ENCODE peak calls at places on chromosomes 4 and X, in four cellular contexts. T is heart right ventricle, K is lower lobe of right lung, O is lower leg skin. M is an unnamed sample.

GRCh38 chrX:20217279-20217678 is 49.4 kb downstream of the RPS6KA3 start:
- DNase-seq in T (no peak), K (no peak), O (no peak), M (no peak)

GRCh38 chrX:110852180-110852579 is 56.6 kb upstream of the CHRDL1 start:
- DNase-seq in T (no peak), K (no peak), O (no peak), M (no peak)

GRCh38 chr4:76622126-76622525 is 187.1 kb downstream of the SHROOM3 start:
- DNase-seq in T (no peak), K (no peak), O (no peak), M (no peak)

GRCh38 chr4:80183196-80184052 is 13.9 kb upstream of the PRDM8 start:
- DNase-seq in T (peak), K (peak), O (peak), M (no peak)

GRCh38 chr4:15255537-15255936 is 172.3 kb upstream of the C1QTNF7 start:
- DNase-seq in T (no peak), K (no peak), O (no peak), M (no peak)

GRCh38 chr4:103938488-103938887 is 218.7 kb upstream of the TACR3 start:
- DNase-seq in T (no peak), K (no peak), O (no peak), M (no peak)

GRCh38 chr4:7771056-7771455 is 168.6 kb downstream of the AFAP1 start:
- DNase-seq in T (no peak), K (no peak), O (no peak), M (no peak)

GRCh38 chr4:121998024-121998423 is 46.2 kb upstream of the TRPC3 start:
- DNase-seq in T (peak), K (no peak), O (no peak), M (no peak)

GRCh38 chrX:97109730-97110129 is 226.0 kb downstream of the RPA4 start:
- DNase-seq in T (no peak), K (no peak), O (no peak), M (no peak)

GRCh38 chrX:17697191-17697590 is 40.1 kb upstream of the SCML1 start:
- DNase-seq in T (no peak), K (no peak), O (no peak), M (no peak)

GRCh38 chrX:153981771-153982533 is 9.4 kb downstream of the TMEM187 start:
- DNase-seq in T (no peak), K (peak), O (peak), M (no peak)

GRCh38 chr4:20825493-20825892 is 125.2 kb downstream of the PACRGL start:
- DNase-seq in T (no peak), K (no peak), O (no peak), M (no peak)

GRCh38 chrX:15749642-15750610 is 11.9 kb downstream of the CA5B start:
- DNase-seq in T (peak), K (peak), O (no peak), M (no peak)

GRCh38 chrX:11319689-11320302 is 26.6 kb downstream of the AMELX start:
- DNase-seq in T (no peak), K (no peak), O (no peak), M (no peak)

GRCh38 chr4:168832746-168833575 is 177.1 kb downstream of the CBR4 start:
- DNase-seq in T (peak), K (no peak), O (peak), M (peak)
- TF ChIP-seq CTCF in T (peak), K (no peak), O (no peak), M (no peak)

GRCh38 chr4:100504086-100504874 is 13.5 kb downstream of the EMCN start:
- DNase-seq in T (no peak), K (no peak), O (no peak), M (no peak)
- TF ChIP-seq CTCF in T (no peak), K (no peak), O (no peak), M (no peak)

DNA sequence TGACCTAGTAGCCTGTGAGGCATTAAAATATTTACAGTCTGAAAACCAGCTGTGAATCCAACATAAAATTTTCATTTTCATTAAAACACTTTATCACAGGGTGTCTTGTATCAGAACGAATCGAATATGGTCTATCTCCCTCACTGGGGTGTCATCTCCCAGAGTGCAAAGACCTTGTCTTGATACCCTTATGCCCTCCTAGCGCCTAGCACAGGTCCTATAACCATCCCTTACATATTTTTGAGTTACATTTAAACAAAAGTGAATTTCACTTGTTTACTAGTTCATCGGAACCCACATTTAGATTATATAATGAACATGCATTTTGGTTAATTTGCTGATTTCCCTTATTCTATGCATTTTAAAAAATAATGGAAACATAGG is 14.0 kb downstream of the DIPK2B start:
- DNase-seq in T (no peak), K (no peak), O (no peak), M (no peak)
- TF ChIP-seq CTCF in T (no peak), K (no peak), O (no peak), M (no peak)

GRCh38 chrX:8364369-8365141 is 100.1 kb upstream of the VCX3B start:
- DNase-seq in T (no peak), K (peak), O (no peak), M (no peak)
- TF ChIP-seq CTCF in T (peak), K (peak), O (no peak), M (no peak)

DNA sequence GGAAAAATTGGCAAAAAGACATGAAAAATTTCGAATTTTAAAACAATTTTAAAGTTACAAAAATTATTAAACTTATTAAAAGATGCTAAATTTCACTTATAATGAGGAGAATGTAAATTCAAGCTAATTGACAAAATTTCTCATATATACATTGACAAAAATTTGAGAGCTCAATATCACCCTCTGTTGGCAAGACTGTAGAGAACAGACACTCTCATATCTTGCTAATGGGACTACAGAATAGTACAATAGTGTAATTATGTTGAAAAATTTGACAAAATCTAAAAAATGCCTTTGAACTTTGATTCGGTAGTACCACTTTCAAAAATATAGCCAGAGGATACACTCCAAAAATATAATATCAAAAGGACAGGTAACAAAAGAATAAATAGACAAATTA is 29.8 kb downstream of the DCAF8L2 start:
- DNase-seq in T (no peak), K (no peak), O (no peak), M (no peak)
- TF ChIP-seq CTCF in T (peak), K (no peak), O (no peak), M (no peak)

GRCh38 chr4:153645183-153645582 is 38.9 kb upstream of the TLR2 start:
- DNase-seq in T (no peak), K (no peak), O (no peak), M (no peak)
- TF ChIP-seq CTCF in T (no peak), K (no peak), O (no peak), M (no peak)

GRCh38 chr4:4384837-4385236 is 2.1 kb upstream of the NSG1 start:
- DNase-seq in T (no peak), K (no peak), O (no peak), M (no peak)
- TF ChIP-seq CTCF in T (no peak), K (no peak), O (no peak), M (no peak)

DNA sequence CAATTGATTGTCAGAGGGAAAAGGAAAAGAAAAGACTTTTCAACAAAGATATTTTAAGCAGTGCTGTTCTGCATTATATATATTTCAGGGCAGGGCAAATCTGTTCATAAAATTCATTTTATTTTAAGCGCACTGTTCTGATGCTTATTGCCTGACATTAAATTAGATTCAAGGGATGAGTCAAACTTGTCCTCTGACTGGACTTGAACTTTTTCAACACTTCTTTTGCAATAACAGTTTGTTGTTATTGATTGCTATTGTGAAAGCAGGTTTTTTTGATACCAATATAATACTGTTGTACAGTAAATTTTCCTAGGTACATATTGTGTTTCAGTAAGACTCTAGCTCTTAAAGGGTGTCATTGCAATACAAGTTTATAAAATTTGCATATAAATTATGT is 481.3 kb downstream of the NAF1 start:
- DNase-seq in T (no peak), K (no peak), O (no peak), M (no peak)
- TF ChIP-seq CTCF in T (no peak), K (no peak), O (no peak), M (no peak)

GRCh38 chrX:68807818-68808217 is 21.0 kb upstream of the EFNB1 start:
- DNase-seq in T (no peak), K (no peak), O (no peak), M (no peak)
- TF ChIP-seq CTCF in T (peak), K (peak), O (no peak), M (no peak)